ENCODE peak calls at places on chromosomes 7 and 10, in ten cellular contexts. T is CD8-positive, alpha-beta T cell; G is tibial nerve; L is iPS DF 6.9; B is GM12878; F is IMR-90; X is ascending aorta; K is adrenal gland; O is cardiac muscle cell; U is left ventricle myocardium inferior. C is an unnamed sample. For H3K4me1, the result is how much of the 10 kb centered on the place peaks cover.

GRCh38 chr10:109979215-109979614 is 28.6 kb upstream of the ADD3 start:
- DNase-seq in T (no peak), G (no peak), L (no peak), B (no peak), F (no peak), X (no peak), K (no peak), O (no peak), U (no peak), C (no peak)

GRCh38 chr10:28127881-28128280 is 129.0 kb upstream of the ODAD2 start:
- DNase-seq in T (no peak), G (no peak), L (no peak), B (no peak), F (peak), X (no peak), K (no peak), O (no peak), U (no peak), C (no peak)

GRCh38 chr7:116305485-116306408 is 95.4 kb downstream of the TES start:
- DNase-seq in T (no peak), G (peak), L (no peak), B (no peak), F (peak), X (no peak), K (no peak), O (no peak), U (no peak), C (peak)

GRCh38 chr10:26214004-26214403 is 2.6 kb upstream of the GAD2 start:
- DNase-seq in T (no peak), G (no peak), L (no peak), B (no peak), F (no peak), X (no peak), K (no peak), O (no peak), U (no peak), C (no peak)

GRCh38 chr7:74657692-74658170 is at the start of gene GTF2I:
- DNase-seq in T (no peak), G (no peak), L (no peak), B (no peak), F (no peak), X (no peak), K (no peak), O (peak), U (no peak), C (no peak)

GRCh38 chr7:46811529-46811928 is 770.4 kb downstream of the TNS3 start:
- DNase-seq in T (no peak), G (peak), L (no peak), B (no peak), F (peak), X (no peak), K (peak), O (no peak), U (peak), C (peak)

GRCh38 chr7:22726345-22726848 is 603 bp upstream of the IL6 start:
- DNase-seq in T (no peak), G (peak), L (no peak), B (no peak), F (peak), X (no peak), K (peak), O (peak), U (no peak), C (peak)

GRCh38 chr7:86748843-86749720 is 105.4 kb downstream of the GRM3 start:
- DNase-seq in T (no peak), G (no peak), L (no peak), B (no peak), F (no peak), X (no peak), K (no peak), O (no peak), U (no peak), C (no peak)

GRCh38 chr7:117098457-117098856 is 145.2 kb downstream of the ST7 start:
- DNase-seq in T (no peak), G (no peak), L (no peak), B (no peak), F (peak), X (no peak), K (no peak), O (no peak), U (no peak), C (peak)

GRCh38 chr7:2165610-2166594 is 66.8 kb downstream of the MAD1L1 start:
- DNase-seq in T (no peak), G (no peak), L (no peak), B (peak), F (no peak), X (no peak), K (peak), O (no peak), U (no peak), C (no peak)

GRCh38 chr7:115447495-115447894 is 525.6 kb downstream of the MDFIC start:
- DNase-seq in T (no peak), G (no peak), L (no peak), B (no peak), F (no peak), X (no peak), K (no peak), O (no peak), U (no peak), C (no peak)

GRCh38 chr10:110512461-110513187 is 14.9 kb downstream of the DUSP5 start:
- DNase-seq in T (no peak), G (no peak), L (no peak), B (no peak), F (peak), X (no peak), K (peak), O (no peak), U (no peak), C (peak)

GRCh38 chr10:33900591-33900990 is 566.1 kb upstream of the NRP1 start:
- DNase-seq in T (no peak), G (no peak), L (no peak), B (no peak), F (peak), X (no peak), K (no peak), O (no peak), U (no peak), C (peak)

GRCh38 chr10:24723788-24724380 is at the start of gene ARHGAP21:
- DNase-seq in T (peak), G (peak), L (no peak), B (no peak), F (peak), X (no peak), K (peak), O (peak), U (peak), C (peak)

GRCh38 chr7:97104719-97105129 is 12.8 kb upstream of the SDHAF3 start:
- DNase-seq in T (peak), G (peak), L (peak), B (no peak), F (peak), X (no peak), K (peak), O (peak), U (peak), C (peak)

GRCh38 chr7:101586078-101586941 is 42.8 kb downstream of the MYL10 start:
- DNase-seq in T (no peak), G (no peak), L (no peak), B (no peak), F (no peak), X (no peak), K (peak), O (no peak), U (no peak), C (no peak)

GRCh38 chr7:120951309-120951706 is 731 bp downstream of the ING3 start:
- DNase-seq in T (no peak), G (no peak), L (no peak), B (no peak), F (no peak), X (no peak), K (no peak), O (no peak), U (no peak), C (no peak)

GRCh38 chr7:31633894-31634494 is 53.0 kb upstream of the PPP1R17 start:
- DNase-seq in T (no peak), G (peak), L (peak), B (no peak), F (peak), X (no peak), K (peak), O (peak), U (no peak), C (peak)

GRCh38 chr7:20236790-20237189 is 19.6 kb upstream of the MACC1 start:
- DNase-seq in T (no peak), G (no peak), L (no peak), B (no peak), F (peak), X (no peak), K (no peak), O (no peak), U (no peak), C (peak)

GRCh38 chr10:52438119-52438518 is 124.0 kb downstream of the DKK1 start:
- DNase-seq in T (no peak), G (no peak), L (no peak), B (no peak), F (no peak), X (no peak), K (no peak), O (no peak), U (no peak), C (no peak)

GRCh38 chr7:140084972-140085371 is 22.2 kb upstream of the PARP12 start:
- DNase-seq in T (peak), G (no peak), L (no peak), B (peak), F (no peak), X (no peak), K (no peak), O (no peak), U (peak), C (no peak)

GRCh38 chr7:143384148-143384547 is 3.0 kb downstream of the ZYX start:
- DNase-seq in T (no peak), G (no peak), L (no peak), B (no peak), F (peak), X (no peak), K (no peak), O (no peak), U (no peak), C (no peak)

GRCh38 chr7:143382791-143383641 is 1.9 kb downstream of the ZYX start:
- DNase-seq in T (peak), G (no peak), L (no peak), B (no peak), F (no peak), X (no peak), K (no peak), O (no peak), U (no peak), C (no peak)

GRCh38 chr7:143385891-143386781 is 5.0 kb downstream of the ZYX start:
- DNase-seq in T (peak), G (no peak), L (no peak), B (no peak), F (no peak), X (no peak), K (no peak), O (no peak), U (no peak), C (no peak)

GRCh38 chr7:143383642-143383957 is 2.5 kb downstream of the ZYX start:
- DNase-seq in T (no peak), G (no peak), L (no peak), B (no peak), F (no peak), X (no peak), K (no peak), O (no peak), U (no peak), C (peak)

GRCh38 chr7:143384741-143385631 is 3.8 kb downstream of the ZYX start:
- DNase-seq in T (no peak), G (no peak), L (no peak), B (no peak), F (no peak), X (no peak), K (no peak), O (no peak), U (no peak), C (no peak)
- H3K27ac ChIP-seq in T (no peak), G (peak), L (no peak), B (no peak), F (peak), X (peak), K (no peak), O (no peak), U (peak), C (no peak)

GRCh38 chr10:113162960-113163359 is 212.9 kb downstream of the TCF7L2 start:
- DNase-seq in T (no peak), G (no peak), L (no peak), B (no peak), F (no peak), X (no peak), K (no peak), O (no peak), U (no peak), C (no peak)

GRCh38 chr10:113168560-113168959 is 218.5 kb downstream of the TCF7L2 start:
- DNase-seq in T (no peak), G (no peak), L (no peak), B (no peak), F (no peak), X (no peak), K (no peak), O (no peak), U (no peak), C (no peak)

GRCh38 chr10:113167702-113168101 is 217.7 kb downstream of the TCF7L2 start:
- DNase-seq in T (no peak), G (no peak), L (no peak), B (no peak), F (no peak), X (no peak), K (no peak), O (no peak), U (no peak), C (no peak)

GRCh38 chr10:113169111-113169510 is 219.1 kb downstream of the TCF7L2 start:
- DNase-seq in T (no peak), G (no peak), L (no peak), B (no peak), F (no peak), X (no peak), K (no peak), O (peak), U (no peak), C (no peak)

DNA sequence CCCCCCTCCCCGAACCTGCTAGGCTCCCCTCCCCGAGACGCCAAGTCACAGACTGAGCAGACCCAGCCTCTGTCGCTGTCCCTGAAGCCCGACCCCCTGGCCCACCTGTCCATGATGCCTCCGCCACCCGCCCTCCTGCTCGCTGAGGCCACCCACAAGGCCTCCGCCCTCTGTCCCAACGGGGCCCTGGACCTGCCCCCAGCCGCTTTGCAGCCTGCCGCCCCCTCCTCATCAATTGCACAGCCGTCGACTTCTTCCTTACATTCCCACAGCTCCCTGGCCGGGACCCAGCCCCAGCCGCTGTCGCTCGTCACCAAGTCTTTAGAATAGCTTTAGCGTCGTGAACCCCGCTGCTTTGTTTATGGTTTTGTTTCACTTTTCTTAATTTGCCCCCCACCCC is 215.6 kb downstream of the TCF7L2 start:
- DNase-seq in T (no peak), G (no peak), L (no peak), B (no peak), F (no peak), X (no peak), K (no peak), O (no peak), U (no peak), C (no peak)
- H3K4me1 ChIP-seq in T (under half), G (under half), L (under half), B (under half), F (under half), X (under half), K (under half), O (under half), U (under half), C (under half)

DNA sequence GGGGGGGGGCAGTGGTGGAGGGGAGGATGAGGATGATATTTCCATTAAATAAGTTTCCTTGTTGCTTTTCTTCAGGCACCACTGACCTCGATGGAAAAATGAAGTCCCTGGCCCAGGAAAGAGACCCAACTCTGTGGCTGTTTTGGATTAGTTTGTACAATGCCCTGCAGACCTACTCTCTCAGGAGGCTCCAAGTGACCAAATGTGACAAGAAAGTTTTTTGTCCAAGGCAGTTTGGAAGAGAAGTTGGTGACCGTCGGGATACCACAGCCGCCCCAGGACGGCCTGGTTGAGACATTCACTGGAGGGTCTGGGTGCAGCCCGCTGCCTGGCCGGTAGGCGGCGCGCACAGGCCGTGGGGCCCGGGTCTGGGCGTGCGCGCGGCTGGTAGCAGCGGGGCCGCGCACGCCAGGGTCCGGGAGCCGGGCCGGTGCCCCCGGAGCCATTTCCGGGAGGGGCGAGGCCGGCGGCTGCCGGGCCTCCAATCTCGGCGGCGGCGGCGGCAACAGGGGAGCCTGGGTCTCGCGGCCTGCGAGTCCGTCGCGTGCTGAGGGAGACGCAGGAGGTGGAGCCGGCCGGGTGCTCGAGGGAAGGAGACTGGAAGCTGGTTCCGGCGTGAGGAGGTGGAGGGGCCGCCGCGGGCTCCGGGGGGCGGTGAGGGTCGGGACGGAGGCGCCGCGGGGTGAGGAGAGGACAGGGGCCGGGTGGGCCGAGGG is at the start of gene SGPL1:
- DNase-seq in T (peak), G (peak), L (no peak), B (peak), F (peak), X (peak), K (peak), O (peak), U (peak), C (peak)
- H3K27ac ChIP-seq in T (peak), G (peak), L (no peak), B (no peak), F (peak), X (peak), K (peak), O (peak), U (peak), C (peak)

DNA sequence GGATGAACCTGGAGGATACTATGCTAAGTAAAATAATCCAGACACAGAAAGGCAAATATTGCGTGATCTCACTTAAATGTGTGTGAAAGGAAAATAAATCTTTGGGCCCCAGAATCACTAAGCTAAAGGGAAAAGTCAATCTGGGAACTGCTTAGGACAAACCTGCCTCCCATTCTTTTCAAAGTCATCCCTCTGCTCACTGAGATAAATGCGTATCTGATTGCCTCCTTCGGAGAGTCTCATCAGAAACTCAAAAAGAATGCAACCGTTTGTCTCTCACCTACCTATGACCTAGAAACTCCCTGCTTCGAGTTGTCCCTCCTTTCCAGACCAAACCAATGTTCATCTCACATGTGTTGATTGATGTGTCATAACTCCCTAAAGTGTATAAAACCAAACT is 40.1 kb upstream of the LAMB4 start:
- DNase-seq in T (no peak), G (no peak), L (no peak), B (no peak), F (no peak), X (no peak), K (no peak), O (no peak), U (no peak), C (no peak)
- H3K4me1 ChIP-seq in T (under half), G (under half), L (under half), B (under half), F (under half), X (under half), K (under half), O (under half), U (under half), C (under half)

GRCh38 chr10:17216901-17217395 is 11.1 kb upstream of the VIM start:
- DNase-seq in T (no peak), G (no peak), L (no peak), B (no peak), F (no peak), X (no peak), K (no peak), O (no peak), U (no peak), C (no peak)

GRCh38 chr10:17216217-17216900 is 11.7 kb upstream of the VIM start:
- DNase-seq in T (peak), G (no peak), L (no peak), B (peak), F (peak), X (peak), K (no peak), O (no peak), U (no peak), C (peak)

GRCh38 chr10:17220652-17221100 is 7.4 kb upstream of the VIM start:
- DNase-seq in T (no peak), G (no peak), L (no peak), B (no peak), F (peak), X (no peak), K (no peak), O (no peak), U (no peak), C (no peak)

GRCh38 chr10:17217661-17218306 is 10.3 kb upstream of the VIM start:
- DNase-seq in T (no peak), G (no peak), L (no peak), B (no peak), F (peak), X (no peak), K (no peak), O (no peak), U (no peak), C (peak)

GRCh38 chr10:17219024-17219423 is 9.0 kb upstream of the VIM start:
- DNase-seq in T (no peak), G (no peak), L (no peak), B (no peak), F (peak), X (no peak), K (no peak), O (no peak), U (no peak), C (peak)
- H3K27ac ChIP-seq in T (no peak), G (peak), L (no peak), B (no peak), F (no peak), X (no peak), K (no peak), O (no peak), U (no peak), C (peak)

DNA sequence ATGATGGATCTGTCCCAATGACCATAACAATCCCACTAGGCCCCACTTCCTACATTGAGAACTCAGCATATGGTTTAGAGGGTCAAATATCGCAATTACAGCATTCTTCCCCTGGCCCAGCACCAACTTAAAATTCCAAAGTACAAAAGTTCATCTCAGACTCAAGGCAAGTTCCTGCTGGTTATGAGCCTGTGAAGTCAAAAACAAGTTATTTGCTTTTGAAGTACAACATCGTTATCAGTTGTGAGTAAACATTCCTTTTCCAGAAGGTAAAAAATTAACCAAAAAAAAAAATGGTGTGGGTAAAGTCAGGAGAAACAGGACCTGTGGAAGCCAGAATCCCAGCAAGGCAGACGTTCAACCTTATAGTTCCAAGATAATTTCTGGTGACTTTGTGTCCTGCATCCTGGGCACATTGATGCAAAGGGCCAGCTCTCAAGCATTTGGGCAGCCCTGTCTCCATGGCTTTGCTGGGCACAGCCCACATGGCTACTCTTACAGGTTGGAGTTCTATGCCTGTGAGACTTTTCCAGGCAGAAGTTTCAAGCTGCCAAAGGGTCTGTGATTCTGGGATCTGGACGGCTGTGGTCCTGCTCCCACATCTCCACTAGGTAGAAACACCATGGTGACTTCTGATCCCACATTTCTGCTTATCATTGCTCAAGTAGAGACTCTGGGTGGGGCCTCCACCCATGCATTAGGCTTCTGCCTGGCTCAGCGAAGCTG is 37.5 kb downstream of the AKR1C8 start:
- DNase-seq in T (no peak), G (no peak), L (no peak), B (no peak), F (no peak), X (no peak), K (no peak), O (no peak), U (no peak), C (no peak)
- H3K4me1 ChIP-seq in T (under half), G (under half), L (under half), B (under half), F (under half), X (under half), K (under half), O (under half), U (under half), C (under half)